ENCODE peak calls at places on chromosomes 7 and 10, in four cellular contexts. Q is GM23338, G is left ventricle myocardium inferior, I is kidney. U is an unnamed sample.

GRCh38 chr10:71378341-71379117 is 18.2 kb upstream of the CDH23 start:
- DNase-seq in Q (no peak), G (no peak), I (no peak), U (no peak)

GRCh38 chr7:90597527-90597871 is 1.4 kb downstream of the CDK14 start:
- DNase-seq in Q (no peak), G (no peak), I (no peak), U (no peak)

GRCh38 chr10:17109475-17110207 is 20.0 kb downstream of the CUBN start:
- DNase-seq in Q (no peak), G (no peak), I (no peak), U (no peak)

GRCh38 chr7:28128608-28129007 is 52.0 kb downstream of the JAZF1 start:
- DNase-seq in Q (no peak), G (no peak), I (no peak), U (no peak)

GRCh38 chr10:118917701-118918100 is 111.8 kb upstream of the NANOS1 start:
- DNase-seq in Q (no peak), G (no peak), I (no peak), U (no peak)

GRCh38 chr10:48514263-48514662 is 90.6 kb downstream of the ARHGAP22 start:
- DNase-seq in Q (no peak), G (no peak), I (no peak), U (no peak)

GRCh38 chr7:46544396-46545008 is 623.4 kb upstream of the IGFBP3 start:
- DNase-seq in Q (no peak), G (no peak), I (no peak), U (no peak)

GRCh38 chr10:67076175-67076574 is 150.3 kb downstream of the LRRTM3 start:
- DNase-seq in Q (no peak), G (no peak), I (no peak), U (no peak)

GRCh38 chr10:76509501-76509900 is 1078.1 kb downstream of the LRMDA start:
- DNase-seq in Q (peak; percentile 2), G (no peak), I (no peak), U (no peak)

GRCh38 chr10:69506487-69506833 is 55.2 kb downstream of the TSPAN15 start:
- DNase-seq in Q (no peak), G (no peak), I (no peak), U (no peak)

GRCh38 chr7:75950111-75950681 is 35.2 kb downstream of the POR start:
- DNase-seq in Q (no peak), G (no peak), I (peak; percentile 66), U (no peak)

GRCh38 chr10:86815035-86815617 is 58.7 kb downstream of the BMPR1A start:
- DNase-seq in Q (no peak), G (no peak), I (no peak), U (no peak)

GRCh38 chr7:142535123-142535779 is 214.0 kb upstream of the PRSS1 start:
- DNase-seq in Q (peak; percentile 94), G (peak; percentile 19), I (no peak), U (peak; percentile 87)

GRCh38 chr10:77634939-77635338 is 2.7 kb downstream of the KCNMA1 start:
- DNase-seq in Q (no peak), G (no peak), I (no peak), U (no peak)

GRCh38 chr7:27435461-27435860 is 192.9 kb downstream of the EVX1 start:
- DNase-seq in Q (no peak), G (no peak), I (no peak), U (no peak)

GRCh38 chr7:22386206-22386858 is 29.4 kb upstream of the RAPGEF5 start:
- DNase-seq in Q (no peak), G (no peak), I (no peak), U (no peak)

GRCh38 chr10:69636626-69637550 is 6.8 kb downstream of the FAM241B start:
- DNase-seq in Q (peak; percentile 70), G (no peak), I (no peak), U (no peak)

GRCh38 chr7:30451539-30452277 is 26.9 kb downstream of the NOD1 start:
- DNase-seq in Q (no peak), G (no peak), I (no peak), U (no peak)

GRCh38 chr7:153518201-153518984 is 533.8 kb upstream of the DPP6 start:
- DNase-seq in Q (no peak), G (no peak), I (no peak), U (no peak)

DNA sequence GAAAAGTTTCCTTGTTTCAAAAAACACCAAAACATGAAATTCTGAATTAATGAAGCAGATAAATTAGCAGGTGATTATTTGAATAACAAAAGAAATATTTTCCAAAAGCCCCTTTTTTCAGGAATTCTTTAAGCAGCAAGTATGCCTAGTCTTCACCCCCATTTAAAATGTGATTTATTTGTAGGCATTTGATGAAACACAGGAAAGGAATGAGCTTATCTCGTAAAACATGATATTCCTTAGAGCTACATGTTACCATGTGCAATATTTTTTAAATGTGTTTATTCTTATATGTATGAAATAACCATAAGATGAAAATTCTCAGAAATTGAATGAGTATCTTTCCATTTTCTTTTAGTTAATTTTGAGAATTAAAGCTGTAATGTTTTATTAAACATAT is 106.1 kb downstream of the CHN2 start:
- DNase-seq in Q (no peak), G (no peak), I (no peak), U (no peak)
- H3K4me1 ChIP-seq in Q (peaks cover 58% of the 10 kb centered on the region), G (peaks cover 30% of the 10 kb centered on the region), I (no peaks in the 10 kb centered on the region), U (no peaks in the 10 kb centered on the region)

GRCh38 chr7:2436341-2437104 is 33.1 kb downstream of the CHST12 start:
- DNase-seq in Q (no peak), G (no peak), I (no peak), U (no peak)
- H3K4me1 ChIP-seq in Q (no peaks in the 10 kb centered on the region), G (peaks cover 25% of the 10 kb centered on the region), I (peaks cover 2% of the 10 kb centered on the region), U (no peaks in the 10 kb centered on the region)

GRCh38 chr7:139731802-139732470 is 45.9 kb downstream of the HIPK2 start:
- DNase-seq in Q (no peak), G (peak; percentile 82), I (peak; percentile 92), U (no peak)
- H3K4me1 ChIP-seq in Q (peaks cover 9% of the 10 kb centered on the region), G (peaks cover 100% of the 10 kb centered on the region), I (peaks cover 32% of the 10 kb centered on the region), U (no peaks in the 10 kb centered on the region)

GRCh38 chr7:155992974-155993373 is 180.7 kb upstream of the SHH start:
- DNase-seq in Q (no peak), G (no peak), I (no peak), U (no peak)
- H3K4me1 ChIP-seq in Q (no peaks in the 10 kb centered on the region), G (no peaks in the 10 kb centered on the region), I (no peaks in the 10 kb centered on the region), U (no peaks in the 10 kb centered on the region)

GRCh38 chr7:16650266-16650665 is 4.3 kb downstream of the BZW2 start:
- DNase-seq in Q (no peak), G (no peak), I (no peak), U (no peak)

GRCh38 chr7:16651391-16652254 is 5.6 kb downstream of the BZW2 start:
- DNase-seq in Q (no peak), G (no peak), I (no peak), U (no peak)

GRCh38 chr7:16649196-16649595 is 3.2 kb downstream of the BZW2 start:
- DNase-seq in Q (no peak), G (no peak), I (no peak), U (no peak)

GRCh38 chr7:16652888-16653287 is 6.9 kb downstream of the BZW2 start:
- DNase-seq in Q (no peak), G (no peak), I (no peak), U (no peak)

DNA sequence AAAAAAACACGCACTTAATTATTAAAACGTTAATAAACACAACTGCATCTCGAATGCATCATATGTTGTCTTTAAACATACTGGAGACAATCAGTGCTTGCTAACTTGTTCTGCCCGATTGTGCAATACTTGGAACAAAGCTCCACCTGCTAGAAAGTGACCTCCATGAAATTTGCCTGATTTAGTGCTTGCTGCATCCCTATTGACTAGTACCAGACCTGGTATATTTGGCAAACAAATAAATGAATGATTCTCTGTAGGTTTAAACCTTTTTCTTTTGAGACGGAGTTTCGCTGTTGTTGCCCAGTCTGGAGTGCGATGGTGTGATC is 6.2 kb downstream of the BZW2 start:
- DNase-seq in Q (no peak), G (no peak), I (no peak), U (no peak)
- H3K4me1 ChIP-seq in Q (peaks cover 32% of the 10 kb centered on the region), G (peaks cover 95% of the 10 kb centered on the region), I (peaks cover 3% of the 10 kb centered on the region), U (peaks cover 26% of the 10 kb centered on the region)

GRCh38 chr10:99979066-99979685 is 30.6 kb downstream of the DNMBP start:
- DNase-seq in Q (no peak), G (no peak), I (no peak), U (no peak)
- H3K4me1 ChIP-seq in Q (no peaks in the 10 kb centered on the region), G (peaks cover 85% of the 10 kb centered on the region), I (peaks cover 29% of the 10 kb centered on the region), U (no peaks in the 10 kb centered on the region)

GRCh38 chr10:102497545-102497944 is 5.0 kb downstream of the ACTR1A start:
- DNase-seq in Q (no peak), G (no peak), I (no peak), U (no peak)
- H3K4me1 ChIP-seq in Q (no peaks in the 10 kb centered on the region), G (peaks cover 85% of the 10 kb centered on the region), I (peaks cover 9% of the 10 kb centered on the region), U (peaks cover 19% of the 10 kb centered on the region)

GRCh38 chr7:102996957-102997356 is 77.6 kb downstream of the FBXL13 start:
- DNase-seq in Q (no peak), G (no peak), I (no peak), U (no peak)

GRCh38 chr7:103003004-103003403 is 71.6 kb downstream of the FBXL13 start:
- DNase-seq in Q (no peak), G (no peak), I (no peak), U (no peak)

GRCh38 chr7:103001210-103001609 is 73.4 kb downstream of the FBXL13 start:
- DNase-seq in Q (no peak), G (no peak), I (no peak), U (no peak)
- H3K4me1 ChIP-seq in Q (no peaks in the 10 kb centered on the region), G (no peaks in the 10 kb centered on the region), I (no peaks in the 10 kb centered on the region), U (no peaks in the 10 kb centered on the region)

U was measured in DND-41.